ENCODE peak calls at places on chromosomes 4 and X, in four cellular contexts. V, B, X and J are unnamed samples.

GRCh38 chr4:182875471-182875870 is 41.7 kb downstream of the DCTD start:
- DNase-seq in V (no peak), B (no peak), X (no peak), J (no peak)

GRCh38 chr4:81164623-81165416 is 50.2 kb downstream of the PRKG2 start:
- DNase-seq in V (no peak), B (no peak), X (no peak), J (no peak)

GRCh38 chr4:37983951-37984350 is 23.8 kb downstream of the PTTG2 start:
- DNase-seq in V (no peak), B (no peak), X (no peak), J (no peak)

GRCh38 chr4:174604198-174604597 is 81.9 kb upstream of the HPGD start:
- DNase-seq in V (no peak), B (no peak), X (no peak), J (peak; percentile 97)

GRCh38 chrX:13937370-13938052 is 92.2 kb downstream of the GEMIN8 start:
- DNase-seq in V (peak; percentile 22), B (no peak), X (no peak), J (no peak)

GRCh38 chr4:35710343-35710742 is 534.0 kb downstream of the ARAP2 start:
- DNase-seq in V (no peak), B (no peak), X (no peak), J (no peak)

GRCh38 chr4:148017801-148018200 is 285.9 kb downstream of the ARHGAP10 start:
- DNase-seq in V (no peak), B (no peak), X (no peak), J (peak; percentile 88)

GRCh38 chrX:3690140-3690539 is 23.3 kb downstream of the PRKX start:
- DNase-seq in V (no peak), B (no peak), X (no peak), J (no peak)

GRCh38 chr4:56937262-56937661 is 29.6 kb downstream of the REST start:
- DNase-seq in V (no peak), B (no peak), X (no peak), J (no peak)

GRCh38 chr4:140635606-140636005 is 66.8 kb upstream of the UCP1 start:
- DNase-seq in V (no peak), B (no peak), X (no peak), J (no peak)

GRCh38 chr4:9762823-9763475 is 18.5 kb upstream of the DRD5 start:
- DNase-seq in V (peak; percentile 82), B (no peak), X (peak; percentile 70), J (peak; percentile 50)

GRCh38 chr4:165398570-165398969 is 19.8 kb downstream of the CPE start:
- DNase-seq in V (no peak), B (no peak), X (peak; percentile 97), J (peak; percentile 91)

GRCh38 chr4:185928761-185929455 is 116.9 kb upstream of the SORBS2 start:
- DNase-seq in V (no peak), B (no peak), X (no peak), J (no peak)

GRCh38 chr4:159540501-159540900 is 437.6 kb downstream of the RAPGEF2 start:
- DNase-seq in V (no peak), B (no peak), X (no peak), J (no peak)

GRCh38 chr4:101349346-101350064 is 2.2 kb upstream of the PPP3CA start:
- DNase-seq in V (no peak), B (no peak), X (peak; percentile 75), J (peak; percentile 92)